ENCODE peak calls at places on chromosomes 7 and 10, in ten cellular contexts. P is breast epithelium; I is BJ; A is mucosa of descending colon; Q is coronary artery; V is CD4-positive, alpha-beta memory T cell; C is OCI-LY7; N is fibroblast of pulmonary artery; M is adipocyte; Z is fibroblast of mammary gland. E is an unnamed sample.

GRCh38 chr10:116763440-116763839 is 21.1 kb upstream of the HSPA12A start:
- DNase-seq in P (no peak), I (no peak), A (no peak), Q (no peak), V (no peak), C (no peak), N (no peak), M (no peak), Z (no peak), E (no peak)

GRCh38 chr7:135704074-135704473 is 23.9 kb downstream of the SLC13A4 start:
- DNase-seq in P (no peak), I (no peak), A (no peak), Q (no peak), V (no peak), C (peak; percentile 22), N (no peak), M (no peak), Z (no peak), E (no peak)

GRCh38 chr10:49737474-49738201 is 24.5 kb downstream of the OGDHL start:
- DNase-seq in P (peak; percentile 9), I (no peak), A (no peak), Q (peak; percentile 41), V (no peak), C (no peak), N (no peak), M (no peak), Z (no peak), E (no peak)

GRCh38 chr10:18229839-18230238 is 89.6 kb downstream of the CACNB2 start:
- DNase-seq in P (no peak), I (no peak), A (no peak), Q (no peak), V (no peak), C (no peak), N (no peak), M (peak; percentile 56), Z (peak; percentile 80), E (no peak)

GRCh38 chr7:74586258-74587200 is 71.0 kb upstream of the GTF2I start:
- DNase-seq in P (no peak), I (no peak), A (no peak), Q (no peak), V (no peak), C (no peak), N (peak; percentile 13), M (peak; percentile 27), Z (peak; percentile 25), E (no peak)

GRCh38 chr10:123422261-123422660 is 243.9 kb upstream of the GPR26 start:
- DNase-seq in P (no peak), I (no peak), A (no peak), Q (no peak), V (no peak), C (no peak), N (no peak), M (no peak), Z (no peak), E (no peak)

GRCh38 chr10:77445562-77445961 is 192.0 kb downstream of the KCNMA1 start:
- DNase-seq in P (no peak), I (no peak), A (no peak), Q (no peak), V (no peak), C (no peak), N (no peak), M (no peak), Z (no peak), E (no peak)

GRCh38 chr10:133390597-133391248 is 3.2 kb upstream of the MTG1 start:
- DNase-seq in P (no peak), I (no peak), A (no peak), Q (no peak), V (no peak), C (peak; percentile 64), N (no peak), M (no peak), Z (no peak), E (no peak)

GRCh38 chr10:71225291-71226058 is 13.1 kb downstream of the UNC5B start:
- DNase-seq in P (no peak), I (no peak), A (no peak), Q (no peak), V (no peak), C (no peak), N (no peak), M (no peak), Z (no peak), E (no peak)

GRCh38 chr7:143300959-143301617 is 12.9 kb downstream of the CASP2 start:
- DNase-seq in P (no peak), I (no peak), A (no peak), Q (no peak), V (no peak), C (no peak), N (no peak), M (no peak), Z (no peak), E (no peak)

DNA sequence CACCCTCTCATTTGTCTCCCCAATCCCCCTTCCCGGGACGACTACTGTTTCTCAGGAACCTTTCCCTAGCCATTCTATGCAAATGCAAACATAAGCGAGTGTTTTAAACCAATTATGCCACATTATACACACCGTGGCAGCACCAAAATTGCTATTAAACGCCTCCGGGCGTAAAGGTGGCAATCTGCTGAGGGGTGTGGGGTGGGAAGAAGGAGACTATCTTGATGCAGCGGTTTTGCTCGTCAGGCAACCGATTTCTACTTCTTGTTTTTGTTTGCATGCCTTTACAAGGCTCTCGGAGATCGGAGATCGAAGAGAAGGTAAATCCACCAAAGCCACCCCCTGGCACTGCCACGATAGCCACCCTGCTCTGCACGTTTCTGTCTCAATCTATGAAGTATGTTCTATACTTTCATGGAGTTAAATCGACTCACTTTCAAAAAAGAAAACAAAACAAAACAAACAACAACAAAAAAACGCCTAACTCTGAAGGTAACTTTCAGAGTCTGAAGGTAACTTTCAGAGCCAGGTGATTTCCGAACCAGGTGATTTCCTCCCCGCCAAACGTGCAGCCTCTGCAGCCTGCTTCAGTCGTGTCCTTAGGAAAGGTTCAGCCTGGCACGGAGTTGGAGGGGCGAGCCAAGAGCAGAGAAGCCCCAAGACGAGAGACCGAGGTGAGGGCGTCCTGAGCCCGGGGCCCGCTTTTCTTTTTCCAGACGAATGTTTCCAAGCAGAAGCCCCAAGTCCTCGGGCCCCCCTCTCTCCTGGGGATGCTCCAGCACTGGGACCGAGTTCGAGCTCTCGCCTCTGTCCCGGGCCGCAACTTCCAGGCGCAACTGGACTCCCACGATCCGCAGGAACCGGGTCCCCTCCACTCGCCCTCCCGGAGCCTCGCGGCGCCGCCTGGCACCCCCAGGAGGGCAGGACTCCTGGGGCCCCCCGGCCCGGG is 45.8 kb upstream of the CDK1 start:
- DNase-seq in P (no peak), I (no peak), A (peak; percentile 54), Q (no peak), V (peak; percentile 67), C (no peak), N (no peak), M (no peak), Z (no peak), E (peak; percentile 28)
- H3K4me3 ChIP-seq in P (peak overlapping the region; percentile 80), I (peak overlapping the region; percentile 38), A (peak overlapping the region; percentile 56), Q (peak overlapping the region; percentile 72), V (peak overlapping the region; percentile 70), C (no peak overlapping the region), N (peak overlapping the region; percentile 36), M (peak overlapping the region; percentile 69), Z (no peak overlapping the region), E (peak overlapping the region; percentile 82)

GRCh38 chr7:91894781-91895480 is 14.4 kb upstream of the MTERF1 start:
- DNase-seq in P (no peak), I (no peak), A (no peak), Q (no peak), V (no peak), C (no peak), N (peak; percentile 43), M (peak; percentile 7), Z (no peak), E (no peak)

GRCh38 chr7:91892821-91893340 is 12.4 kb upstream of the MTERF1 start:
- DNase-seq in P (no peak), I (no peak), A (no peak), Q (no peak), V (no peak), C (no peak), N (peak; percentile 35), M (peak; percentile 14), Z (peak; percentile 32), E (no peak)

GRCh38 chr7:91892099-91892788 is 11.7 kb upstream of the MTERF1 start:
- DNase-seq in P (no peak), I (no peak), A (no peak), Q (no peak), V (no peak), C (no peak), N (no peak), M (no peak), Z (no peak), E (no peak)
- H3K4me3 ChIP-seq in P (no peak overlapping the region), I (no peak overlapping the region), A (no peak overlapping the region), Q (no peak overlapping the region), V (no peak overlapping the region), C (no peak overlapping the region), N (no peak overlapping the region), M (no peak overlapping the region), Z (no peak overlapping the region), E (no peak overlapping the region)

GRCh38 chr7:117203205-117203604 is 119.7 kb downstream of the WNT2 start:
- DNase-seq in P (no peak), I (no peak), A (no peak), Q (no peak), V (no peak), C (no peak), N (no peak), M (no peak), Z (no peak), E (no peak)

GRCh38 chr7:117202511-117202910 is 120.3 kb downstream of the WNT2 start:
- DNase-seq in P (no peak), I (no peak), A (no peak), Q (no peak), V (no peak), C (no peak), N (peak; percentile 33), M (peak; percentile 70), Z (peak; percentile 61), E (no peak)

GRCh38 chr7:117208257-117208656 is 114.6 kb downstream of the WNT2 start:
- DNase-seq in P (no peak), I (no peak), A (no peak), Q (no peak), V (no peak), C (no peak), N (no peak), M (no peak), Z (no peak), E (no peak)

GRCh38 chr7:117210366-117210765 is 112.5 kb downstream of the WNT2 start:
- DNase-seq in P (no peak), I (no peak), A (no peak), Q (no peak), V (no peak), C (no peak), N (no peak), M (no peak), Z (no peak), E (no peak)

GRCh38 chr7:117205856-117206255 is 117.0 kb downstream of the WNT2 start:
- DNase-seq in P (no peak), I (no peak), A (no peak), Q (no peak), V (no peak), C (no peak), N (no peak), M (no peak), Z (no peak), E (no peak)
- H3K4me3 ChIP-seq in P (no peak overlapping the region), I (no peak overlapping the region), A (no peak overlapping the region), Q (no peak overlapping the region), V (no peak overlapping the region), C (no peak overlapping the region), N (no peak overlapping the region), M (no peak overlapping the region), Z (no peak overlapping the region), E (no peak overlapping the region)

DNA sequence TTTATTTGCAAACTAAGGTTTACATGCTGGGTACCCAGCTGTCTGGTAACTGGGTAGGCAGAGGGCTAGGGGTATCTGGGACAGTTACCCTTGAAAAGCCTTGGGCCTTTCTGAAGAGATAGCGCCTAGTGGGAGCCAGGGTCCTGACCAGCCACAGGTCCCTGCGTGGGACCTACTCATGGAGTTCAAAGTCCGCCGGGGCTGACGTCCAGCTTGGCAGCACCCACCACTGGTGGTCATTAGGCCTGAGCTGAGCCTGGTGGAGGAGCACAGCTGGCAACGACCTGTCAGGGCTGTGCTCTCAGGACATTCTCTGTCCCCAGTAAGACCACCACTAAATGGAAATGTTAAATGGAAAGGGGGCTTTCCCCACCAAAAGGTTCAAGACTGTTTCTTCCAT is 20.0 kb downstream of the GUSB start:
- DNase-seq in P (no peak), I (no peak), A (no peak), Q (no peak), V (no peak), C (no peak), N (no peak), M (no peak), Z (no peak), E (no peak)
- H3K4me3 ChIP-seq in P (no peak overlapping the region), I (no peak overlapping the region), A (no peak overlapping the region), Q (no peak overlapping the region), V (no peak overlapping the region), C (no peak overlapping the region), N (no peak overlapping the region), M (no peak overlapping the region), Z (no peak overlapping the region), E (no peak overlapping the region)